ENCODE peak calls at places on chromosome 11, in seven cellular contexts. X, S, B, W, J, A and R are unnamed samples.

GRCh38 chr11:107018902-107019493 is 722 bp upstream of the GUCY1A2 start:
- DNase-seq in S (peak), A (no peak), J (peak), X (peak), W (peak), B (peak), R (peak)

GRCh38 chr11:127106142-127106541 is 105.6 kb upstream of the KIRREL3 start:
- DNase-seq in W (peak), B (no peak), S (no peak), J (no peak), X (peak), A (peak), R (no peak)

GRCh38 chr11:57277845-57278720 is 41.0 kb upstream of the APLNR start:
- DNase-seq in A (peak), W (peak), X (peak), J (peak), S (peak), B (peak), R (peak)

GRCh38 chr11:48165426-48165825 is 51.2 kb upstream of the OR4B1 start:
- DNase-seq in W (no peak), J (no peak), A (no peak), S (no peak), X (no peak), B (no peak), R (no peak)

GRCh38 chr11:116700586-116701220 is 72.1 kb downstream of the BUD13 start:
- DNase-seq in S (no peak), J (no peak), W (no peak), A (no peak), X (no peak), B (no peak), R (no peak)

GRCh38 chr11:124867700-124868099 is 2.5 kb downstream of the ROBO3 start:
- DNase-seq in S (no peak), J (peak), B (no peak), X (peak), W (peak), A (peak), R (peak)

GRCh38 chr11:30585067-30585891 is 874 bp downstream of the MPPED2 start:
- DNase-seq in S (peak), W (no peak), B (no peak), A (no peak), J (no peak), X (no peak), R (no peak)

GRCh38 chr11:130124096-130124495 is 35.5 kb upstream of the ST14 start:
- DNase-seq in W (peak), S (no peak), J (peak), X (peak), B (peak), A (peak), R (peak)

GRCh38 chr11:35605691-35606090 is 12.6 kb upstream of the FJX1 start:
- DNase-seq in J (no peak), B (no peak), X (peak), A (no peak), W (no peak), S (peak), R (no peak)

GRCh38 chr11:102204174-102204573 is 93.9 kb downstream of the YAP1 start:
- DNase-seq in A (no peak), S (no peak), W (peak), X (peak), B (peak), J (peak), R (peak)